ENCODE peak calls at places on chromosomes 2 and 18, in five cellular contexts. W, E, L, K and P are unnamed samples.

GRCh38 chr2:229330952-229331351 is 59.9 kb upstream of the PID1 start:
- DNase-seq in W (no peak), E (no peak), L (peak; percentile 50), K (no peak), P (no peak)

GRCh38 chr18:75230210-75231052 is 19.8 kb downstream of the TSHZ1 start:
- DNase-seq in W (no peak), E (no peak), L (no peak), K (no peak), P (no peak)

GRCh38 chr2:11329759-11330158 is 14.7 kb downstream of the ROCK2 start:
- DNase-seq in W (no peak), E (no peak), L (no peak), K (no peak), P (no peak)

GRCh38 chr2:170455617-170456426 is 259.3 kb upstream of the SP5 start:
- DNase-seq in W (no peak), E (no peak), L (no peak), K (no peak), P (no peak)

GRCh38 chr18:35406666-35407065 is 29.5 kb upstream of the ZNF396 start:
- DNase-seq in W (no peak), E (no peak), L (no peak), K (no peak), P (peak; percentile 70)

GRCh38 chr2:226478121-226478809 is 321.4 kb downstream of the IRS1 start:
- DNase-seq in W (peak; percentile 51), E (no peak), L (peak; percentile 49), K (peak; percentile 51), P (no peak)

GRCh38 chr2:70133521-70134348 is 46.5 kb downstream of the PCBP1 start:
- DNase-seq in W (no peak), E (no peak), L (no peak), K (no peak), P (no peak)

GRCh38 chr2:227853204-227853629 is 18.2 kb upstream of the DAW1 start:
- DNase-seq in W (no peak), E (no peak), L (peak; percentile 22), K (no peak), P (no peak)

GRCh38 chr2:239930378-239930777 is 94.8 kb downstream of the NDUFA10 start:
- DNase-seq in W (no peak), E (peak; percentile 71), L (no peak), K (no peak), P (no peak)

GRCh38 chr18:30248061-30248460 is 794.5 kb downstream of the DSC3 start:
- DNase-seq in W (no peak), E (no peak), L (no peak), K (no peak), P (no peak)

GRCh38 chr2:79876430-79876829 is 363.6 kb downstream of the CTNNA2 start:
- DNase-seq in W (no peak), E (no peak), L (peak; percentile 27), K (no peak), P (peak; percentile 1)

GRCh38 chr18:24397131-24397693 is 412 bp downstream of the OSBPL1A start:
- DNase-seq in W (peak; percentile 15), E (peak; percentile 96), L (peak; percentile 73), K (peak; percentile 33), P (peak; percentile 74)

GRCh38 chr2:25386662-25387478 is 45.1 kb upstream of the DNMT3A start:
- DNase-seq in W (no peak), E (no peak), L (no peak), K (no peak), P (no peak)

GRCh38 chr2:102094917-102095316 is 47.6 kb upstream of the IL1R1 start:
- DNase-seq in W (no peak), E (no peak), L (no peak), K (no peak), P (peak; percentile 40)

GRCh38 chr2:105712981-105713596 is 31.6 kb upstream of the NCK2 start:
- DNase-seq in W (no peak), E (no peak), L (peak; percentile 31), K (no peak), P (no peak)

GRCh38 chr2:204849887-204850286 is 304.6 kb downstream of the PARD3B start:
- DNase-seq in W (no peak), E (no peak), L (no peak), K (no peak), P (no peak)

GRCh38 chr2:2892378-2892777 is 485.2 kb downstream of the EIPR1 start:
- DNase-seq in W (no peak), E (peak; percentile 50), L (no peak), K (no peak), P (no peak)

GRCh38 chr2:229627728-229628127 is 86.6 kb downstream of the DNER start:
- DNase-seq in W (no peak), E (no peak), L (no peak), K (no peak), P (no peak)

GRCh38 chr18:7601249-7601620 is 34.1 kb downstream of the PTPRM start:
- DNase-seq in W (peak; percentile 32), E (no peak), L (no peak), K (no peak), P (no peak)

GRCh38 chr2:10760794-10761504 is 39.5 kb downstream of the ATP6V1C2 start:
- DNase-seq in W (no peak), E (no peak), L (no peak), K (no peak), P (no peak)

GRCh38 chr2:230447455-230448451 is 31.8 kb downstream of the SP100 start:
- DNase-seq in W (no peak), E (no peak), L (no peak), K (no peak), P (no peak)

GRCh38 chr2:174774828-174775227 is 10.6 kb upstream of the CHRNA1 start:
- DNase-seq in W (no peak), E (no peak), L (no peak), K (no peak), P (no peak)

GRCh38 chr2:131445896-131446295 is 30.0 kb upstream of the TUBA3D start:
- DNase-seq in W (no peak), E (no peak), L (no peak), K (no peak), P (no peak)

GRCh38 chr2:198178766-198179165 is 374.4 kb downstream of the PLCL1 start:
- DNase-seq in W (no peak), E (no peak), L (no peak), K (no peak), P (no peak)

GRCh38 chr2:9164112-9164608 is 42.5 kb upstream of the ASAP2 start:
- DNase-seq in W (no peak), E (no peak), L (no peak), K (no peak), P (no peak)

DNA sequence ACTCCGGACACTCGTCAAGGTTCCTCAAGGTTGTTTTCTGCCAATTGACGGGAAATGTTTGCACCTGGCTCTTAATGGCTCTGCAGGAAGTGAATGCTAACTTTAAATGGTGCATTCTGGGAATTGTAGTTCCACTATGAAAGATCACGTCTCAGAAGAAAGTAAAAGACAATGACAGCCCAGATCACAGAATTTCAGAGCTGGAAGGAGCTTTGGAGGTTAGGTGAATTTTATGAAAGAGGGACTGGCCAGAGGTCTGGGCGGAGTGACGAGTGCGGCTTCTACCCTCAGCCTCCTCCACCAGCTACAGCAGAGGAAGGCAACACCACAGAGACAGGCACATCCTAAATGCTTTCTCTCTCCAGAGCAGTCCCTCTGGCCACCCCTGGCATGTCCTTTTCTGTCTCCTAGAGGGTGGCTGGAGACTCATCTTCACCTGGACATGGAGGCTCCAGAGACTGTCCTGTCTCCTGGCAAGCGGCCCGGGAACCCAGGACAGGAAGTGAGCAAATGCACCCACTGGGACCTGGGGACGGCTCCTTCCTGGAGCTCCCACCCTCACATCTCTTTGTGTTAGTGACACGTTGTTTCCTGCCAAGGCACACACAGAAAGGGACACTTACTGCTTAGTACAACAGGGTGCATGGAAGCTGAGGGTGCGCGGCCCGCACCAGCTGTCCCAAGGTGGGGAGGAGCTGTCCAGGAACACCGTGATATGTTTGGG is 19.4 kb downstream of the THAP4 start:
- DNase-seq in W (no peak), E (no peak), L (peak; percentile 45), K (no peak), P (no peak)
- TF ChIP-seq POLR2A in W (no peak), E (no peak), L (no peak), K (no peak), P (no peak)

DNA sequence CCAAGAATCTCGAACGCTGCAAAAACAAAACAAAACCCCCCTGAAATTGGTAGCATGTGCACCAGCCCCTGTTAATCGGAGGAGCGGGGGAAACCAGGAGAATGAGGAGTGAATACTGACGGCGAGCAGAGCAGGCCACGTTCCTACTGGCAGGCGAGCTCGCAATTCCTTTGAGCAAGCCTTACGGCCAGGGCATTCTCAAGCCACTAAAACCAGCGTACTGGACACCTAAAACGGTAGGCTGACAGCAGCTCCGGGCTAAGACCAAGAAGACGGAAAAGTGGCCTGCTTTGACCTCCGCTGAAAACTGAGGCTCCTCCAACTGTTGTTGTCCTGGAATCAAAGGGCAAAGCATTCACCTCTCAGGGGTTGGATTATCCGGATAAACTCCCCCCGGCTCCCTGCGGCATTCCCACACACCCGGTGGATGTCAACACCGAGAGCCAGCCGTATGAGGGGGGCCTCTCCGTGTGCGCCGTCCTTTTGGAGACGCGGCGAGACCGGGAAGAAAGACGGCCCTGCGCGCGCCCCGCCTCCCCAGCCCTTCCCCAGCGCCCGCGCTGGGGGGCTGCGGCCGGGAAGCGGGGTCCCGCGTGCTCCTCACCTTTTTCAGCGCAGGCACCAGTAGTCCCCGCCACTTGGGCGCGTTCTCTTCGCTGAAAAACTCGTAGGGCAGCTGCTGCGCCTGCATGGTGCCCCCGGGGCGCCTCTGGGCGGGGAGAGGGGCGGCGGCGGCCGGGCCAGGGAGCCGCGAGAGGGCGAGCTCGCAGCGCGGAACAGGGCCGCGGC is 925 bp downstream of the SOS1 start:
- DNase-seq in W (no peak), E (peak; percentile 86), L (peak; percentile 51), K (peak; percentile 62), P (peak; percentile 85)
- TF ChIP-seq POLR2A in W (no peak), E (no peak), L (peak; percentile 28), K (peak; percentile 16), P (peak; percentile 22)

DNA sequence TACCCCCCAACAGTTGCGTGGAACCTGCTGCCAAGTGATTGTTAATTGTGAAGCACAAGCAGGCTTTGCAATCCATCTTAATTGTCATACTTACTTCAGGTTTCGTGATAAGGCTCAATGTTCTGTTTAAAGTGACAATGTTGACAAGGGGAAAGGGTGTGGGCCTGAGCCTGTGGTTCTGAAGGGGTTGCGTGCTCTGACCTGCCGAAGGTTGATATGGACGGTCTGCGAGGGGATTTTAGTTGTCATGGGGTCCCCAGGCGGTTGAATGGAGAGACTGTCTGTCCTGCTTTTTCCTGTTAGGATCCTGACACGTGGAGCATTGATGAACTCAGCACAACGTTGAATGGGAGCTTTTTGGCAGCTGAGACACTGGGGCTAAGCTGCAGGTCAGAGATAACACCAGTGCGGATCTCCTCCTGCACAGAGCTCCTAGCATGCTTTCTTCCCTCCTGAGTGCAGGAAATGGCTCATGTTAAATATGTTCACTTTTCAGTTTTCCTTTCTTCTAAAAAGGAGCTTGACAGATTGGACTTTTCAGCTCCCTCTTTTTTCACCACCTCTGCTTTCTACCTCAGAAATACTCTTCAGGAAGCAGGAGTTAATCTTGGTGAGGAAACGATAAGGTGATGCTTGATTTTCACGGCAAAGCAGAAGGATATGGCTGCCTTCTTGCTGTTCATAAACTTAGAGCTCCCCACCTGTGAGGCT is 62.9 kb upstream of the ZEB2 start:
- DNase-seq in W (no peak), E (no peak), L (no peak), K (no peak), P (peak; percentile 94)
- TF ChIP-seq POLR2A in W (no peak), E (no peak), L (no peak), K (no peak), P (peak; percentile 75)

DNA sequence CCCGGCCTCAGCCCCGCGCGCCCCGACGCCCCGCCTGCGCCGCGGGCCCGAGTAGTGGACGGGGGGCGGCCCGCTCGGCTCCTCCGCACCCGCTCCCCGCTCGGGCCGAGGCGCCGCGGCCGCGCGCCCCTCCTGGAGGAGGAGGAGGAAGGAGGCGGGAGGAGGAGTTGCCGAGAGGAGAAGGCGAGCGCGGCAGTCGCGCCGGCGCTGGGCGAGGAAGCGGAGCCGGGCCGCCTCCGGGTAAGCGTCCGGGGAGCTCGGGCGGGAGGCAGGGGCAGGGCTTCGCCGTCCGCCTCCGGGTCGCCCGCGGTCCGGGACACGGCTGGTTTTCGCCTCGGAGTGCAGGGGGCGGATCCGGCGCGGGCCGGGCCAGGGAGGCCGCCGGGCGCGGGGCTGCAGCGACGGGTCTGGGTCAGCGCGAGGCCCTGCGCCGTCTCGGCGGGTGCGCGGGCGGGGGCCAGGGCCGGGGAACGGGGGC is at the start of gene SOCS6:
- DNase-seq in W (no peak), E (peak; percentile 88), L (peak; percentile 68), K (no peak), P (peak; percentile 79)
- TF ChIP-seq POLR2A in W (peak; percentile 92), E (no peak), L (peak; percentile 49), K (peak; percentile 58), P (peak; percentile 42)